ENCODE peak calls at places on chromosomes 11 and 22, in four cellular contexts. B is GM12878, D is K562, W is SK-N-SH. V is an unnamed sample.
A peak's percentile ranks its signal among the peaks of the same experiment; 100 is the strongest.

GRCh38 chr22:29343313-29343805 is 27.9 kb upstream of the RASL10A start:
- DNase-seq in D (no peak), W (peak; percentile 92), B (no peak), V (no peak)

GRCh38 chr11:9859491-9860305 is 195.8 kb downstream of the SWAP70 start:
- DNase-seq in B (no peak), W (no peak), D (no peak), V (no peak)

GRCh38 chr11:117884994-117885393 is 8.5 kb upstream of the FXYD6 start:
- DNase-seq in W (no peak), B (no peak), D (no peak), V (no peak)

GRCh38 chr11:83249972-83250593 is 36.1 kb downstream of the CCDC90B start:
- DNase-seq in W (peak; percentile 51), D (peak; percentile 48), B (no peak), V (peak; percentile 21)

GRCh38 chr11:6474806-6475500 is 1.2 kb upstream of the TRIM3 start:
- DNase-seq in D (no peak), W (no peak), B (no peak), V (no peak)

GRCh38 chr11:118961189-118961588 is 5.1 kb downstream of the UPK2 start:
- DNase-seq in W (no peak), B (no peak), D (no peak), V (no peak)

GRCh38 chr11:111585371-111585770 is 16.9 kb upstream of the SIK2 start:
- DNase-seq in B (no peak), W (no peak), D (no peak), V (no peak)

GRCh38 chr11:84019576-84020194 is 733.5 kb upstream of the CCDC90B start:
- DNase-seq in D (no peak), W (no peak), B (no peak), V (no peak)

GRCh38 chr11:62875698-62876483 is 4.8 kb upstream of the SLC3A2 start:
- DNase-seq in W (no peak), D (no peak), B (no peak), V (no peak)

GRCh38 chr11:70751142-70751734 is 352.9 kb downstream of the CTTN start:
- DNase-seq in B (no peak), D (no peak), W (no peak), V (no peak)

GRCh38 chr11:31795706-31796522 is 15.2 kb downstream of the PAX6 start:
- DNase-seq in B (no peak), D (no peak), W (no peak), V (no peak)

GRCh38 chr11:107591446-107592236 is 694 bp downstream of the ELMOD1 start:
- DNase-seq in B (no peak), W (peak; percentile 68), D (no peak), V (no peak)

GRCh38 chr11:103534191-103534590 is 425.0 kb downstream of the DYNC2H1 start:
- DNase-seq in D (no peak), B (no peak), W (no peak), V (no peak)

GRCh38 chr11:82718307-82718706 is 15.4 kb downstream of the FAM181B start:
- DNase-seq in W (peak; percentile 54), D (peak; percentile 41), B (no peak), V (peak; percentile 19)

GRCh38 chr11:12216542-12217422 is 106.4 kb downstream of the MICAL2 start:
- DNase-seq in B (no peak), D (no peak), W (peak; percentile 72), V (no peak)

GRCh38 chr11:130369713-130370112 is 55.0 kb upstream of the ZBTB44 start:
- DNase-seq in W (no peak), D (no peak), B (no peak), V (no peak)

GRCh38 chr11:130850185-130850944 is 65.9 kb downstream of the SNX19 start:
- DNase-seq in B (no peak), D (no peak), W (no peak), V (no peak)

GRCh38 chr22:48751539-48752437 is 1075.9 kb downstream of the BRD1 start:
- DNase-seq in D (no peak), W (no peak), B (no peak), V (no peak)

GRCh38 chr11:5037926-5038325 is 8.4 kb upstream of the OR52J3 start:
- DNase-seq in D (no peak), W (no peak), B (no peak), V (no peak)

GRCh38 chr22:42604403-42604802 is 10.3 kb downstream of the POLDIP3 start:
- DNase-seq in D (no peak), B (no peak), W (no peak), V (no peak)

GRCh38 chr11:73430326-73430725 is 54.1 kb downstream of the RELT start:
- DNase-seq in D (no peak), B (no peak), W (no peak), V (no peak)

GRCh38 chr11:120512727-120513435 is 1.3 kb downstream of the GRIK4 start:
- DNase-seq in W (peak; percentile 63), B (no peak), D (no peak), V (no peak)

GRCh38 chr22:36457688-36458450 is 23.6 kb downstream of the TXN2 start:
- DNase-seq in D (no peak), B (no peak), W (no peak), V (no peak)

GRCh38 chr11:78019808-78020207 is 3.3 kb downstream of the KCTD14 start:
- DNase-seq in B (no peak), D (no peak), W (no peak), V (no peak)

GRCh38 chr11:15113381-15113780 is 1.3 kb upstream of the INSC start:
- DNase-seq in W (no peak), B (peak; percentile 73), D (no peak), V (no peak)

GRCh38 chr22:47165338-47165931 is 403.0 kb downstream of the TBC1D22A start:
- DNase-seq in W (no peak), B (no peak), D (no peak), V (no peak)

GRCh38 chr11:18669211-18669593 is 29.4 kb upstream of the TMEM86A start:
- DNase-seq in D (no peak), B (no peak), W (no peak), V (peak; percentile 46)

GRCh38 chr11:30282289-30282631 is 40.6 kb upstream of the ARL14EP start:
- DNase-seq in D (no peak), B (peak; percentile 17), W (no peak), V (no peak)

GRCh38 chr11:12719221-12719620 is 45.0 kb downstream of the TEAD1 start:
- DNase-seq in B (no peak), W (no peak), D (no peak), V (no peak)

GRCh38 chr11:121870202-121871045 is 245.6 kb downstream of the BLID start:
- DNase-seq in W (no peak), D (no peak), B (no peak), V (no peak)

GRCh38 chr22:43385770-43386641 is 25.8 kb upstream of the MPPED1 start:
- DNase-seq in B (no peak), W (peak; percentile 80), D (peak; percentile 72), V (peak; percentile 32)

GRCh38 chr11:60428517-60428916 is 855 bp upstream of the MS4A5 start:
- DNase-seq in W (no peak), B (no peak), D (no peak), V (peak; percentile 26)

GRCh38 chr11:13440100-13440855 is 22.7 kb downstream of the BTBD10 start:
- DNase-seq in D (no peak), B (no peak), W (peak; percentile 64), V (peak; percentile 3)

GRCh38 chr22:43017525-43018290 is 2.8 kb upstream of the PACSIN2 start:
- DNase-seq in B (no peak), W (no peak), D (no peak), V (no peak)

GRCh38 chr11:34266987-34267386 is 90.8 kb downstream of the ABTB2 start:
- DNase-seq in W (no peak), D (no peak), B (no peak), V (no peak)

GRCh38 chr11:108221401-108221800 is 1.0 kb downstream of the NPAT start:
- DNase-seq in D (no peak), W (no peak), B (no peak), V (no peak)

GRCh38 chr22:46815559-46815895 is 53.1 kb downstream of the TBC1D22A start:
- DNase-seq in W (no peak), B (no peak), D (no peak), V (no peak)

GRCh38 chr22:39613549-39613921 is 43.0 kb downstream of the CACNA1I start:
- DNase-seq in W (no peak), B (no peak), D (no peak), V (no peak)

GRCh38 chr11:76788661-76789442 is 5.7 kb downstream of the TSKU start:
- DNase-seq in W (no peak), B (no peak), D (no peak), V (peak; percentile 85)

GRCh38 chr11:46348566-46348981 is 1.3 kb downstream of the DGKZ start:
- DNase-seq in B (no peak), W (no peak), D (no peak), V (no peak)

GRCh38 chr22:27888310-27888709 is 30.7 kb downstream of the PITPNB start:
- DNase-seq in W (no peak), B (no peak), D (no peak), V (no peak)

GRCh38 chr22:27895600-27895999 is 23.5 kb downstream of the PITPNB start:
- DNase-seq in D (no peak), W (no peak), B (peak; percentile 76), V (no peak)

GRCh38 chr22:27896251-27896650 is 22.8 kb downstream of the PITPNB start:
- DNase-seq in D (no peak), W (no peak), B (peak; percentile 53), V (no peak)

GRCh38 chr22:27892064-27892463 is 27.0 kb downstream of the PITPNB start:
- DNase-seq in D (no peak), B (no peak), W (no peak), V (no peak)

GRCh38 chr22:27892811-27893210 is 26.2 kb downstream of the PITPNB start:
- DNase-seq in W (no peak), D (no peak), B (no peak), V (no peak)
- TF ChIP-seq REST in W (no peak), D (no peak), B (no peak), V (no peak)

DNA sequence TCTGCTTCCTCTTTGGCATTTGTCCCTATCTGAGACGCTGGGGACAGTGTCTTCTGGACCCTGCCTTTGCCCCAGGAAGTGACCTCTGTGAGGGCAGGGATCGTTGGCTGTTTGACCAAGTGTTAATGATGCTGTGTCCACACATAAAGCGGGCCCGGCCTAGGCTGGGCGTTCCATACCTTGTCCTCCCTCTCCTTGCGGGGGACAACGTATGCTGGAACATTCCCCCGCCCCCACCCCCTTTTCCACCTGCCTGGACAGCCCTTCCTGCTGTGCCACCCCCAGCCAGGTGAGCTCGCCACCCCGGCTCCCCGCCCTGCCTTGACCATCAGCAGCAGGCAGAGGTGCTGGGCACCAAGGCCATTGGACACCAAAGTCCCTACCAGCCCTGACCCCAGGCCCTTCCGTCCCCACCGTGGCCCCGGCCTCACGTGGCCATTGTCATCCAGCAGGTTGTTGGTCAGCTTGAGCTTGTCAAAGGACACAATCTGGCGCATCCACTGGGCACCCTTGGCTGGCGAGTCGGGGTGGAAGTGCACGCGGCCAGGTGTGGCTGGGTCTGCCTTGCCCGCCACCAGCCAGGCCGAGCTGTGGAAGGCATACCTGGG is 4.1 kb upstream of the NUDT8 start:
- DNase-seq in B (no peak), D (no peak), W (no peak), V (no peak)
- H3K9ac ChIP-seq in B (no peak overlapping the region), D (peak overlapping the region; percentile 13), W (no peak overlapping the region), V (no peak overlapping the region)

GRCh38 chr11:127098684-127099083 is 98.1 kb upstream of the KIRREL3 start:
- DNase-seq in B (no peak), W (no peak), D (no peak), V (no peak)
- TF ChIP-seq REST in B (peak; percentile 74), W (peak; percentile 89), D (no peak), V (peak; percentile 9)

GRCh38 chr11:57527056-57527631 is 3.4 kb downstream of the TIMM10 start:
- DNase-seq in B (no peak), D (peak; percentile 50), W (peak; percentile 52), V (peak; percentile 32)
- H3K9ac ChIP-seq in B (no peak overlapping the region), D (peak overlapping the region; percentile 7), W (no peak overlapping the region), V (no peak overlapping the region)

V was measured in HCT116.